ENCODE peak calls at places on chromosomes 3 and 15, in eight cellular contexts. One of them, this sample, is unnamed.

GRCh38 chr3:160183375-160184076 is 41.7 kb upstream of the C3orf80 start:
- DNase-seq in GM04504: no peak
- DNase-seq in HEK293T: no peak
- DNase-seq in effector CD4-positive, alpha-beta T cell: no peak
- DNase-seq in activated CD8-positive, alpha-beta memory T cell treated with anti-CD3 and anti-CD28 coated beads for 48 hours: no peak
- DNase-seq in cardiac fibroblast: peak; percentile 50
- DNase-seq in activated effector memory CD4-positive, alpha-beta T cell treated with Interleukin-2 at 50 U/mL for 16 hours: no peak
- DNase-seq in T-helper 9 cell: no peak
- DNase-seq in this sample: no peak

GRCh38 chr3:98954806-98955205 is 53.3 kb upstream of the DCBLD2 start:
- DNase-seq in HEK293T: no peak
- DNase-seq in T-helper 9 cell: no peak
- DNase-seq in cardiac fibroblast: no peak
- DNase-seq in activated CD8-positive, alpha-beta memory T cell treated with anti-CD3 and anti-CD28 coated beads for 48 hours: no peak
- DNase-seq in GM04504: peak; percentile 45
- DNase-seq in effector CD4-positive, alpha-beta T cell: no peak
- DNase-seq in activated effector memory CD4-positive, alpha-beta T cell treated with Interleukin-2 at 50 U/mL for 16 hours: no peak
- DNase-seq in this sample: no peak

GRCh38 chr15:81480645-81481053 is 106.6 kb upstream of the TMC3 start:
- DNase-seq in HEK293T: peak; percentile 50
- DNase-seq in GM04504: peak; percentile 26
- DNase-seq in effector CD4-positive, alpha-beta T cell: peak; percentile 20
- DNase-seq in T-helper 9 cell: no peak
- DNase-seq in cardiac fibroblast: peak; percentile 75
- DNase-seq in activated CD8-positive, alpha-beta memory T cell treated with anti-CD3 and anti-CD28 coated beads for 48 hours: no peak
- DNase-seq in activated effector memory CD4-positive, alpha-beta T cell treated with Interleukin-2 at 50 U/mL for 16 hours: no peak
- DNase-seq in this sample: peak; percentile 31

GRCh38 chr15:25670025-25670554 is 193.0 kb downstream of the ATP10A start:
- DNase-seq in cardiac fibroblast: peak; percentile 68
- DNase-seq in activated effector memory CD4-positive, alpha-beta T cell treated with Interleukin-2 at 50 U/mL for 16 hours: no peak
- DNase-seq in T-helper 9 cell: no peak
- DNase-seq in GM04504: peak; percentile 52
- DNase-seq in effector CD4-positive, alpha-beta T cell: no peak
- DNase-seq in HEK293T: peak; percentile 12
- DNase-seq in activated CD8-positive, alpha-beta memory T cell treated with anti-CD3 and anti-CD28 coated beads for 48 hours: no peak
- DNase-seq in this sample: no peak

GRCh38 chr3:15681668-15682067 is 80.1 kb downstream of the BTD start:
- DNase-seq in activated effector memory CD4-positive, alpha-beta T cell treated with Interleukin-2 at 50 U/mL for 16 hours: no peak
- DNase-seq in activated CD8-positive, alpha-beta memory T cell treated with anti-CD3 and anti-CD28 coated beads for 48 hours: no peak
- DNase-seq in cardiac fibroblast: peak; percentile 14
- DNase-seq in effector CD4-positive, alpha-beta T cell: no peak
- DNase-seq in HEK293T: no peak
- DNase-seq in T-helper 9 cell: no peak
- DNase-seq in GM04504: no peak
- DNase-seq in this sample: no peak

GRCh38 chr15:52093539-52094502 is 18.8 kb downstream of the BCL2L10 start:
- DNase-seq in cardiac fibroblast: peak; percentile 94
- DNase-seq in T-helper 9 cell: no peak
- DNase-seq in activated effector memory CD4-positive, alpha-beta T cell treated with Interleukin-2 at 50 U/mL for 16 hours: no peak
- DNase-seq in GM04504: peak; percentile 92
- DNase-seq in HEK293T: no peak
- DNase-seq in effector CD4-positive, alpha-beta T cell: no peak
- DNase-seq in activated CD8-positive, alpha-beta memory T cell treated with anti-CD3 and anti-CD28 coated beads for 48 hours: no peak
- DNase-seq in this sample: peak; percentile 98

GRCh38 chr3:23611737-23612295 is 193.9 kb upstream of the UBE2E1 start:
- DNase-seq in HEK293T: no peak
- DNase-seq in effector CD4-positive, alpha-beta T cell: no peak
- DNase-seq in GM04504: peak; percentile 47
- DNase-seq in cardiac fibroblast: peak; percentile 72
- DNase-seq in activated effector memory CD4-positive, alpha-beta T cell treated with Interleukin-2 at 50 U/mL for 16 hours: no peak
- DNase-seq in activated CD8-positive, alpha-beta memory T cell treated with anti-CD3 and anti-CD28 coated beads for 48 hours: no peak
- DNase-seq in T-helper 9 cell: no peak
- DNase-seq in this sample: peak; percentile 73

GRCh38 chr15:100180921-100181320 is 160.9 kb downstream of the ADAMTS17 start:
- DNase-seq in GM04504: no peak
- DNase-seq in activated effector memory CD4-positive, alpha-beta T cell treated with Interleukin-2 at 50 U/mL for 16 hours: no peak
- DNase-seq in HEK293T: no peak
- DNase-seq in activated CD8-positive, alpha-beta memory T cell treated with anti-CD3 and anti-CD28 coated beads for 48 hours: no peak
- DNase-seq in effector CD4-positive, alpha-beta T cell: no peak
- DNase-seq in cardiac fibroblast: no peak
- DNase-seq in T-helper 9 cell: no peak
- DNase-seq in this sample: no peak

GRCh38 chr3:147130461-147130860 is 275.9 kb downstream of the ZIC4 start:
- DNase-seq in activated effector memory CD4-positive, alpha-beta T cell treated with Interleukin-2 at 50 U/mL for 16 hours: no peak
- DNase-seq in HEK293T: no peak
- DNase-seq in GM04504: peak; percentile 17
- DNase-seq in T-helper 9 cell: no peak
- DNase-seq in activated CD8-positive, alpha-beta memory T cell treated with anti-CD3 and anti-CD28 coated beads for 48 hours: no peak
- DNase-seq in cardiac fibroblast: no peak
- DNase-seq in effector CD4-positive, alpha-beta T cell: no peak
- DNase-seq in this sample: no peak

GRCh38 chr15:73575636-73576247 is 57.4 kb downstream of the NPTN start:
- DNase-seq in GM04504: no peak
- DNase-seq in activated CD8-positive, alpha-beta memory T cell treated with anti-CD3 and anti-CD28 coated beads for 48 hours: no peak
- DNase-seq in effector CD4-positive, alpha-beta T cell: no peak
- DNase-seq in activated effector memory CD4-positive, alpha-beta T cell treated with Interleukin-2 at 50 U/mL for 16 hours: no peak
- DNase-seq in T-helper 9 cell: no peak
- DNase-seq in HEK293T: no peak
- DNase-seq in cardiac fibroblast: peak; percentile 58
- DNase-seq in this sample: peak; percentile 59

GRCh38 chr3:126990890-126991289 is 8.0 kb downstream of the PLXNA1 start:
- DNase-seq in activated CD8-positive, alpha-beta memory T cell treated with anti-CD3 and anti-CD28 coated beads for 48 hours: no peak
- DNase-seq in effector CD4-positive, alpha-beta T cell: no peak
- DNase-seq in cardiac fibroblast: no peak
- DNase-seq in HEK293T: no peak
- DNase-seq in activated effector memory CD4-positive, alpha-beta T cell treated with Interleukin-2 at 50 U/mL for 16 hours: no peak
- DNase-seq in T-helper 9 cell: no peak
- DNase-seq in GM04504: no peak
- DNase-seq in this sample: no peak

GRCh38 chr15:60935130-60935529 is 294.0 kb downstream of the RORA start:
- DNase-seq in HEK293T: no peak
- DNase-seq in T-helper 9 cell: no peak
- DNase-seq in cardiac fibroblast: no peak
- DNase-seq in effector CD4-positive, alpha-beta T cell: no peak
- DNase-seq in GM04504: no peak
- DNase-seq in activated CD8-positive, alpha-beta memory T cell treated with anti-CD3 and anti-CD28 coated beads for 48 hours: no peak
- DNase-seq in activated effector memory CD4-positive, alpha-beta T cell treated with Interleukin-2 at 50 U/mL for 16 hours: no peak
- DNase-seq in this sample: no peak

GRCh38 chr15:23859008-23859407 is 171.9 kb upstream of the NDN start:
- DNase-seq in activated effector memory CD4-positive, alpha-beta T cell treated with Interleukin-2 at 50 U/mL for 16 hours: no peak
- DNase-seq in T-helper 9 cell: no peak
- DNase-seq in GM04504: no peak
- DNase-seq in cardiac fibroblast: no peak
- DNase-seq in activated CD8-positive, alpha-beta memory T cell treated with anti-CD3 and anti-CD28 coated beads for 48 hours: no peak
- DNase-seq in effector CD4-positive, alpha-beta T cell: no peak
- DNase-seq in HEK293T: no peak
- DNase-seq in this sample: no peak

GRCh38 chr3:54863806-54864205 is 64.1 kb downstream of the LRTM1 start:
- DNase-seq in activated effector memory CD4-positive, alpha-beta T cell treated with Interleukin-2 at 50 U/mL for 16 hours: no peak
- DNase-seq in HEK293T: no peak
- DNase-seq in cardiac fibroblast: no peak
- DNase-seq in GM04504: no peak
- DNase-seq in activated CD8-positive, alpha-beta memory T cell treated with anti-CD3 and anti-CD28 coated beads for 48 hours: no peak
- DNase-seq in T-helper 9 cell: no peak
- DNase-seq in effector CD4-positive, alpha-beta T cell: no peak
- DNase-seq in this sample: no peak

GRCh38 chr3:14801668-14802067 is 17.1 kb upstream of the FGD5 start:
- DNase-seq in activated CD8-positive, alpha-beta memory T cell treated with anti-CD3 and anti-CD28 coated beads for 48 hours: no peak
- DNase-seq in activated effector memory CD4-positive, alpha-beta T cell treated with Interleukin-2 at 50 U/mL for 16 hours: no peak
- DNase-seq in cardiac fibroblast: no peak
- DNase-seq in effector CD4-positive, alpha-beta T cell: no peak
- DNase-seq in T-helper 9 cell: no peak
- DNase-seq in GM04504: no peak
- DNase-seq in HEK293T: no peak
- DNase-seq in this sample: no peak

GRCh38 chr15:84079885-84080777 is 155.4 kb upstream of the GOLGA6L4 start:
- DNase-seq in activated CD8-positive, alpha-beta memory T cell treated with anti-CD3 and anti-CD28 coated beads for 48 hours: peak; percentile 16
- DNase-seq in activated effector memory CD4-positive, alpha-beta T cell treated with Interleukin-2 at 50 U/mL for 16 hours: peak; percentile 1
- DNase-seq in GM04504: no peak
- DNase-seq in HEK293T: peak; percentile 66
- DNase-seq in effector CD4-positive, alpha-beta T cell: peak; percentile 4
- DNase-seq in T-helper 9 cell: peak; percentile 0
- DNase-seq in cardiac fibroblast: peak; percentile 18
- DNase-seq in this sample: no peak

GRCh38 chr3:186381424-186382216 is 19.6 kb upstream of the DGKG start:
- DNase-seq in HEK293T: no peak
- DNase-seq in GM04504: no peak
- DNase-seq in activated CD8-positive, alpha-beta memory T cell treated with anti-CD3 and anti-CD28 coated beads for 48 hours: no peak
- DNase-seq in activated effector memory CD4-positive, alpha-beta T cell treated with Interleukin-2 at 50 U/mL for 16 hours: no peak
- DNase-seq in effector CD4-positive, alpha-beta T cell: no peak
- DNase-seq in T-helper 9 cell: no peak
- DNase-seq in cardiac fibroblast: no peak
- DNase-seq in this sample: no peak

GRCh38 chr15:50181983-50182232 is at the start of gene SLC27A2:
- DNase-seq in activated effector memory CD4-positive, alpha-beta T cell treated with Interleukin-2 at 50 U/mL for 16 hours: no peak
- DNase-seq in cardiac fibroblast: peak; percentile 2
- DNase-seq in effector CD4-positive, alpha-beta T cell: no peak
- DNase-seq in activated CD8-positive, alpha-beta memory T cell treated with anti-CD3 and anti-CD28 coated beads for 48 hours: peak; percentile 14
- DNase-seq in GM04504: no peak
- DNase-seq in HEK293T: no peak
- DNase-seq in T-helper 9 cell: peak; percentile 19
- DNase-seq in this sample: no peak

GRCh38 chr3:14725015-14725431 is 50.1 kb downstream of the C3orf20 start:
- DNase-seq in cardiac fibroblast: peak; percentile 90
- DNase-seq in effector CD4-positive, alpha-beta T cell: no peak
- DNase-seq in GM04504: peak; percentile 61
- DNase-seq in activated CD8-positive, alpha-beta memory T cell treated with anti-CD3 and anti-CD28 coated beads for 48 hours: no peak
- DNase-seq in HEK293T: no peak
- DNase-seq in T-helper 9 cell: no peak
- DNase-seq in activated effector memory CD4-positive, alpha-beta T cell treated with Interleukin-2 at 50 U/mL for 16 hours: no peak
- DNase-seq in this sample: no peak

GRCh38 chr3:189593581-189593980 is 37.6 kb upstream of the TP63 start:
- DNase-seq in T-helper 9 cell: no peak
- DNase-seq in activated CD8-positive, alpha-beta memory T cell treated with anti-CD3 and anti-CD28 coated beads for 48 hours: no peak
- DNase-seq in activated effector memory CD4-positive, alpha-beta T cell treated with Interleukin-2 at 50 U/mL for 16 hours: no peak
- DNase-seq in effector CD4-positive, alpha-beta T cell: no peak
- DNase-seq in HEK293T: no peak
- DNase-seq in GM04504: no peak
- DNase-seq in cardiac fibroblast: peak; percentile 79
- DNase-seq in this sample: peak; percentile 9

GRCh38 chr3:65439641-65440040 is 599.1 kb downstream of the MAGI1 start:
- DNase-seq in cardiac fibroblast: peak; percentile 73
- DNase-seq in HEK293T: peak; percentile 61
- DNase-seq in activated effector memory CD4-positive, alpha-beta T cell treated with Interleukin-2 at 50 U/mL for 16 hours: no peak
- DNase-seq in T-helper 9 cell: no peak
- DNase-seq in GM04504: peak; percentile 32
- DNase-seq in activated CD8-positive, alpha-beta memory T cell treated with anti-CD3 and anti-CD28 coated beads for 48 hours: no peak
- DNase-seq in effector CD4-positive, alpha-beta T cell: no peak
- DNase-seq in this sample: peak; percentile 19

GRCh38 chr3:39383190-39383912 is at the start of gene SLC25A38:
- DNase-seq in activated effector memory CD4-positive, alpha-beta T cell treated with Interleukin-2 at 50 U/mL for 16 hours: peak; percentile 70
- DNase-seq in HEK293T: peak; percentile 81
- DNase-seq in activated CD8-positive, alpha-beta memory T cell treated with anti-CD3 and anti-CD28 coated beads for 48 hours: peak; percentile 69
- DNase-seq in effector CD4-positive, alpha-beta T cell: peak; percentile 73
- DNase-seq in T-helper 9 cell: peak; percentile 66
- DNase-seq in cardiac fibroblast: peak; percentile 89
- DNase-seq in GM04504: peak; percentile 54
- DNase-seq in this sample: peak; percentile 81

GRCh38 chr15:101121511-101122090 is 130.2 kb downstream of the CHSY1 start:
- DNase-seq in effector CD4-positive, alpha-beta T cell: no peak
- DNase-seq in T-helper 9 cell: no peak
- DNase-seq in GM04504: no peak
- DNase-seq in HEK293T: peak; percentile 49
- DNase-seq in activated effector memory CD4-positive, alpha-beta T cell treated with Interleukin-2 at 50 U/mL for 16 hours: no peak
- DNase-seq in activated CD8-positive, alpha-beta memory T cell treated with anti-CD3 and anti-CD28 coated beads for 48 hours: no peak
- DNase-seq in cardiac fibroblast: peak; percentile 80
- DNase-seq in this sample: no peak

GRCh38 chr3:4063916-4064592 is 239.1 kb upstream of the SETMAR start:
- DNase-seq in effector CD4-positive, alpha-beta T cell: no peak
- DNase-seq in HEK293T: no peak
- DNase-seq in activated effector memory CD4-positive, alpha-beta T cell treated with Interleukin-2 at 50 U/mL for 16 hours: no peak
- DNase-seq in T-helper 9 cell: no peak
- DNase-seq in GM04504: no peak
- DNase-seq in activated CD8-positive, alpha-beta memory T cell treated with anti-CD3 and anti-CD28 coated beads for 48 hours: no peak
- DNase-seq in cardiac fibroblast: no peak
- DNase-seq in this sample: no peak

GRCh38 chr3:70824785-70825184 is 512.3 kb upstream of the MDFIC2 start:
- DNase-seq in effector CD4-positive, alpha-beta T cell: no peak
- DNase-seq in GM04504: peak; percentile 42
- DNase-seq in activated CD8-positive, alpha-beta memory T cell treated with anti-CD3 and anti-CD28 coated beads for 48 hours: no peak
- DNase-seq in T-helper 9 cell: no peak
- DNase-seq in cardiac fibroblast: peak; percentile 62
- DNase-seq in activated effector memory CD4-positive, alpha-beta T cell treated with Interleukin-2 at 50 U/mL for 16 hours: no peak
- DNase-seq in HEK293T: no peak
- DNase-seq in this sample: peak; percentile 52

GRCh38 chr3:20576228-20576627 is 390.2 kb upstream of the SGO1 start:
- DNase-seq in T-helper 9 cell: no peak
- DNase-seq in activated CD8-positive, alpha-beta memory T cell treated with anti-CD3 and anti-CD28 coated beads for 48 hours: no peak
- DNase-seq in activated effector memory CD4-positive, alpha-beta T cell treated with Interleukin-2 at 50 U/mL for 16 hours: no peak
- DNase-seq in GM04504: peak; percentile 30
- DNase-seq in effector CD4-positive, alpha-beta T cell: no peak
- DNase-seq in HEK293T: no peak
- DNase-seq in cardiac fibroblast: peak; percentile 8
- DNase-seq in this sample: no peak

GRCh38 chr3:101009386-101009785 is 16.2 kb upstream of the ABI3BP start:
- DNase-seq in HEK293T: no peak
- DNase-seq in effector CD4-positive, alpha-beta T cell: no peak
- DNase-seq in cardiac fibroblast: no peak
- DNase-seq in T-helper 9 cell: no peak
- DNase-seq in activated CD8-positive, alpha-beta memory T cell treated with anti-CD3 and anti-CD28 coated beads for 48 hours: no peak
- DNase-seq in GM04504: no peak
- DNase-seq in activated effector memory CD4-positive, alpha-beta T cell treated with Interleukin-2 at 50 U/mL for 16 hours: no peak
- DNase-seq in this sample: peak; percentile 56

GRCh38 chr3:152405915-152406802 is 137.4 kb downstream of the MBNL1 start:
- DNase-seq in cardiac fibroblast: peak; percentile 93
- DNase-seq in activated effector memory CD4-positive, alpha-beta T cell treated with Interleukin-2 at 50 U/mL for 16 hours: no peak
- DNase-seq in T-helper 9 cell: no peak
- DNase-seq in GM04504: peak; percentile 92
- DNase-seq in effector CD4-positive, alpha-beta T cell: no peak
- DNase-seq in activated CD8-positive, alpha-beta memory T cell treated with anti-CD3 and anti-CD28 coated beads for 48 hours: no peak
- DNase-seq in HEK293T: peak; percentile 47
- DNase-seq in this sample: peak; percentile 84

GRCh38 chr3:104723000-104723399 is 643.7 kb upstream of the ALCAM start:
- DNase-seq in cardiac fibroblast: no peak
- DNase-seq in HEK293T: no peak
- DNase-seq in activated CD8-positive, alpha-beta memory T cell treated with anti-CD3 and anti-CD28 coated beads for 48 hours: no peak
- DNase-seq in GM04504: no peak
- DNase-seq in T-helper 9 cell: no peak
- DNase-seq in activated effector memory CD4-positive, alpha-beta T cell treated with Interleukin-2 at 50 U/mL for 16 hours: no peak
- DNase-seq in effector CD4-positive, alpha-beta T cell: no peak
- DNase-seq in this sample: no peak

GRCh38 chr15:80201256-80202015 is 48.6 kb downstream of the FAH start:
- DNase-seq in GM04504: no peak
- DNase-seq in activated CD8-positive, alpha-beta memory T cell treated with anti-CD3 and anti-CD28 coated beads for 48 hours: no peak
- DNase-seq in HEK293T: no peak
- DNase-seq in cardiac fibroblast: no peak
- DNase-seq in effector CD4-positive, alpha-beta T cell: no peak
- DNase-seq in T-helper 9 cell: no peak
- DNase-seq in activated effector memory CD4-positive, alpha-beta T cell treated with Interleukin-2 at 50 U/mL for 16 hours: no peak
- DNase-seq in this sample: no peak

GRCh38 chr15:72319985-72320671 is at the start of gene CELF6:
- DNase-seq in cardiac fibroblast: peak; percentile 85
- DNase-seq in T-helper 9 cell: peak; percentile 71
- DNase-seq in effector CD4-positive, alpha-beta T cell: peak; percentile 70
- DNase-seq in HEK293T: peak; percentile 88
- DNase-seq in activated effector memory CD4-positive, alpha-beta T cell treated with Interleukin-2 at 50 U/mL for 16 hours: peak; percentile 56
- DNase-seq in GM04504: no peak
- DNase-seq in activated CD8-positive, alpha-beta memory T cell treated with anti-CD3 and anti-CD28 coated beads for 48 hours: peak; percentile 33
- DNase-seq in this sample: peak; percentile 92

GRCh38 chr15:69026355-69026754 is 11.9 kb downstream of the NOX5 start:
- DNase-seq in cardiac fibroblast: no peak
- DNase-seq in activated effector memory CD4-positive, alpha-beta T cell treated with Interleukin-2 at 50 U/mL for 16 hours: no peak
- DNase-seq in GM04504: no peak
- DNase-seq in HEK293T: no peak
- DNase-seq in T-helper 9 cell: no peak
- DNase-seq in effector CD4-positive, alpha-beta T cell: no peak
- DNase-seq in activated CD8-positive, alpha-beta memory T cell treated with anti-CD3 and anti-CD28 coated beads for 48 hours: no peak
- DNase-seq in this sample: no peak

GRCh38 chr3:193829781-193830180 is 236.8 kb downstream of the OPA1 start:
- DNase-seq in HEK293T: no peak
- DNase-seq in activated effector memory CD4-positive, alpha-beta T cell treated with Interleukin-2 at 50 U/mL for 16 hours: no peak
- DNase-seq in activated CD8-positive, alpha-beta memory T cell treated with anti-CD3 and anti-CD28 coated beads for 48 hours: no peak
- DNase-seq in T-helper 9 cell: no peak
- DNase-seq in GM04504: peak; percentile 9
- DNase-seq in effector CD4-positive, alpha-beta T cell: no peak
- DNase-seq in cardiac fibroblast: peak; percentile 26
- DNase-seq in this sample: no peak

GRCh38 chr3:142981108-142981507 is 17.6 kb upstream of the PAQR9 start:
- DNase-seq in activated effector memory CD4-positive, alpha-beta T cell treated with Interleukin-2 at 50 U/mL for 16 hours: no peak
- DNase-seq in T-helper 9 cell: no peak
- DNase-seq in GM04504: no peak
- DNase-seq in cardiac fibroblast: no peak
- DNase-seq in activated CD8-positive, alpha-beta memory T cell treated with anti-CD3 and anti-CD28 coated beads for 48 hours: no peak
- DNase-seq in HEK293T: no peak
- DNase-seq in effector CD4-positive, alpha-beta T cell: no peak
- DNase-seq in this sample: no peak